ENCODE peak calls at places on chromosomes 3 and 15, in seven cellular contexts. N is K562, X is HepG2, W is HCT116, Y is SK-N-SH, I is H1, D is GM12878. C is an unnamed sample.

GRCh38 chr3:154384504-154384903 is 45.5 kb downstream of the GPR149 start:
- DNase-seq in I (no peak), X (no peak), Y (no peak), W (no peak), D (no peak), N (no peak), C (no peak)

GRCh38 chr15:36682091-36682490 is 102.7 kb downstream of the CDIN1 start:
- DNase-seq in X (no peak), I (no peak), D (no peak), N (no peak), W (no peak), Y (no peak), C (no peak)

GRCh38 chr15:100082761-100083402 is 258.9 kb downstream of the ADAMTS17 start:
- DNase-seq in X (no peak), Y (no peak), N (no peak), D (no peak), I (no peak), W (no peak), C (no peak)

GRCh38 chr15:65377976-65378366 is at the start of gene IGDCC3:
- DNase-seq in Y (peak), N (no peak), D (no peak), I (no peak), W (no peak), X (peak), C (no peak)

GRCh38 chr3:136753112-136753939 is 1.1 kb upstream of the STAG1 start:
- DNase-seq in N (peak), X (no peak), W (no peak), D (no peak), I (no peak), Y (no peak), C (peak)

GRCh38 chr15:85333132-85333831 is 47.1 kb upstream of the AKAP13 start:
- DNase-seq in N (no peak), W (no peak), D (no peak), X (no peak), I (no peak), Y (no peak), C (no peak)

GRCh38 chr3:151226088-151226563 is 23.1 kb upstream of the GPR171 start:
- DNase-seq in X (peak), N (no peak), D (no peak), I (no peak), W (no peak), Y (no peak), C (no peak)

GRCh38 chr3:115428825-115429224 is 194.5 kb upstream of the GAP43 start:
- DNase-seq in I (no peak), D (no peak), W (no peak), Y (no peak), N (no peak), X (no peak), C (no peak)

GRCh38 chr15:37900286-37901221 is 33.9 kb upstream of the TMCO5A start:
- DNase-seq in X (no peak), Y (no peak), I (no peak), N (no peak), D (no peak), W (no peak), C (no peak)

GRCh38 chr3:130379274-130379673 is 33.8 kb downstream of the COL6A5 start:
- DNase-seq in I (no peak), N (no peak), W (no peak), Y (no peak), D (no peak), X (no peak), C (no peak)

GRCh38 chr15:31392761-31393401 is 66.2 kb downstream of the KLF13 start:
- DNase-seq in W (no peak), D (no peak), Y (no peak), N (peak), X (no peak), I (no peak), C (no peak)

GRCh38 chr3:182516597-182517336 is 276.5 kb upstream of the ATP11B start:
- DNase-seq in N (no peak), W (no peak), I (no peak), Y (no peak), D (peak), X (no peak), C (no peak)

GRCh38 chr3:122694966-122695365 is 14.3 kb downstream of the PARP14 start:
- DNase-seq in N (no peak), D (peak), W (no peak), I (no peak), X (no peak), Y (no peak), C (no peak)

GRCh38 chr3:128787256-128788253 is 61.6 kb downstream of the RAB7A start:
- DNase-seq in W (peak), D (no peak), N (peak), X (peak), Y (peak), I (no peak), C (peak)

GRCh38 chr3:141271279-141272033 is 39.8 kb downstream of the PXYLP1 start:
- DNase-seq in X (peak), W (no peak), N (no peak), Y (no peak), I (no peak), D (no peak), C (no peak)

GRCh38 chr15:99443056-99443756 is 122.6 kb upstream of the MEF2A start:
- DNase-seq in I (no peak), X (no peak), W (no peak), D (no peak), Y (peak), N (no peak), C (no peak)

GRCh38 chr3:194285024-194285858 is 65.9 kb downstream of the CPN2 start:
- DNase-seq in D (no peak), Y (no peak), N (no peak), X (no peak), W (no peak), I (no peak), C (no peak)

GRCh38 chr3:16516695-16517481 is 3.4 kb upstream of the RFTN1 start:
- DNase-seq in W (no peak), Y (peak), N (no peak), D (no peak), I (no peak), X (peak), C (peak)

GRCh38 chr3:74375653-74376052 is 238.8 kb downstream of the CNTN3 start:
- DNase-seq in Y (no peak), W (no peak), N (no peak), X (no peak), I (no peak), D (no peak), C (no peak)

GRCh38 chr3:89467886-89468479 is 360.6 kb downstream of the EPHA3 start:
- DNase-seq in X (no peak), N (no peak), Y (no peak), W (no peak), D (no peak), I (no peak), C (no peak)

GRCh38 chr3:61018807-61019206 is 232.4 kb downstream of the FHIT start:
- DNase-seq in N (no peak), X (no peak), I (no peak), Y (no peak), D (no peak), W (no peak), C (no peak)

GRCh38 chr3:195549931-195550519 is 6.9 kb upstream of the PPP1R2 start:
- DNase-seq in X (peak), W (no peak), I (no peak), Y (no peak), D (peak), N (no peak), C (no peak)

GRCh38 chr3:62371032-62371734 is 2.2 kb downstream of the FEZF2 start:
- DNase-seq in I (no peak), D (no peak), W (no peak), Y (peak), X (no peak), N (no peak), C (no peak)

GRCh38 chr3:45124379-45124778 is 21.8 kb downstream of the CDCP1 start:
- DNase-seq in I (no peak), X (no peak), W (no peak), Y (no peak), D (no peak), N (no peak), C (no peak)

GRCh38 chr3:17162116-17162515 is 277.4 kb downstream of the PLCL2 start:
- DNase-seq in N (no peak), Y (no peak), D (no peak), I (no peak), W (no peak), X (no peak), C (no peak)

GRCh38 chr3:158347966-158348365 is 223.0 kb upstream of the MLF1 start:
- DNase-seq in W (no peak), D (no peak), I (no peak), N (no peak), Y (no peak), X (no peak), C (no peak)

GRCh38 chr15:74226761-74227540 is 9.2 kb upstream of the CCDC33 start:
- DNase-seq in N (no peak), W (no peak), I (no peak), X (no peak), D (no peak), Y (no peak), C (no peak)

GRCh38 chr15:58453931-58454793 is 22.4 kb downstream of the LIPC start:
- DNase-seq in D (no peak), N (no peak), I (no peak), W (no peak), X (no peak), Y (no peak), C (no peak)
- TF ChIP-seq JUND in D (no peak), N (no peak), I (no peak), W (no peak), X (no peak), Y (no peak), C (no peak)

DNA sequence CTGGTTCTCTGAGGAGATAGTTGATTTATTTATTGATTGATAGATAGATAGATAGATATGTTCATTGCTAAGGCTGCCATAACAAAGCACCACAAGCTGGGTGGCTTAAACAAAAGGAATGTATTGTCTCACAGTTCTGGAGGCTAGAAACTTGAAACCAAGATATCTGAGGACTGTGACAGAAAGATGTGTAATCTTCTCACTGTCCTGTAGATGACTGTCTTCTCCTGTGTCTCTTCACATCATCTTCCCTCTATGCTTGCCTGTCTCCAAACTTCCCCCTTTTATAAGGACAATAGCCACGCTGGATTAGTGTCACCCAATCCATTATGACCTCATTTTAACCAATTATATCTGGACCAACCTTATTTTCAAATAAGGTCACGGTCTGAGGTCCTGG is 41.0 kb downstream of the GNB4 start:
- DNase-seq in N (no peak), Y (no peak), W (no peak), X (no peak), I (no peak), D (no peak), C (peak)
- TF ChIP-seq JUND in N (no peak), Y (no peak), W (no peak), X (no peak), I (no peak), D (no peak), C (no peak)

GRCh38 chr3:117619805-117620204 is 910.2 kb downstream of the TUSC7 start:
- DNase-seq in I (no peak), D (no peak), W (no peak), X (no peak), Y (no peak), N (no peak), C (no peak)

GRCh38 chr3:117618462-117618861 is 908.9 kb downstream of the TUSC7 start:
- DNase-seq in Y (no peak), X (no peak), W (no peak), N (no peak), D (no peak), I (no peak), C (no peak)

GRCh38 chr3:117626577-117626976 is 917.0 kb downstream of the TUSC7 start:
- DNase-seq in D (no peak), N (no peak), X (no peak), Y (no peak), I (no peak), W (no peak), C (no peak)

GRCh38 chr3:117624424-117624823 is 914.8 kb downstream of the TUSC7 start:
- DNase-seq in I (no peak), Y (no peak), X (no peak), W (no peak), D (no peak), N (no peak), C (no peak)

GRCh38 chr3:117622130-117622841 is 912.7 kb downstream of the TUSC7 start:
- DNase-seq in I (no peak), N (no peak), Y (no peak), W (no peak), X (no peak), D (no peak), C (no peak)
- TF ChIP-seq JUND in I (no peak), N (no peak), Y (peak), W (no peak), X (no peak), D (no peak), C (no peak)

DNA sequence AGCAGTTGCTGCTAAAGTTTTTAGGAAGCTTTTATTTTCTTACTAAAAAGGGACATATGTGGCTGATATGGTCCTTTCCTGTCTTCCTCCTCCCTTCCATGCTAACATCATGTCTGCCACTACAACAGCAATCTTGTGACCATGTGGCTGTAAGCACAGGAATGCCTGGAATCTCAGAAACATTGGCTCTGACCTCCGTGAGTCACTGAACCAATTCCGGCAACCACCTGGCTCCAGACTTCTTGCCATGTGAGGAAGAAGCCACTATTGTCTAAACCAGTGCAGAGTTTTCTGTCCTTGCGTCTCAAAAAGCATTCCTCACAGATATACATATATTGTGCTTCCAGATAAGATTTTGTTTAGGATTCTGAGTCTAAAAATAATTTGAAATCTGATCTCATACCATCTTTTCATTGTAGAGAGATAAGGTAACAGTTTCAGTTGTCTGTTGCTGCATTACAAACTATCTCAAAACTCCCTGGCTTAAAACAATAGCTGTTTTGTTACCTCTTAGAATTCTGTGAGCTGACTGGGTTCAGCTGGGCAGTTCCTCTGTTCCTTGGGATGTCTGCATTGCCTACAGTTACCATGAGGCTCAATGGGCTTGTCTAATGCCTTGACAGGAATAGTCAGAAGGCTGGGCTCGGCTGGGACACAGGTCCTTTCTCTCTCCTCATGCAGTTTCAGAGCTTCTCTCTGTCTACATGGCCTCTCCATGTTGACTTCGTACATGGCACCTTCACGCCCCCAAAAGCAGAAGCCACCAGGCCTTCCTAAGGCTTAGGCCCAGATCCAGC is 77.3 kb upstream of the MAGI1 start:
- DNase-seq in Y (peak), X (peak), W (peak), D (no peak), N (no peak), I (peak), C (peak)
- TF ChIP-seq JUND in Y (peak), X (no peak), W (peak), D (no peak), N (no peak), I (peak), C (no peak)

DNA sequence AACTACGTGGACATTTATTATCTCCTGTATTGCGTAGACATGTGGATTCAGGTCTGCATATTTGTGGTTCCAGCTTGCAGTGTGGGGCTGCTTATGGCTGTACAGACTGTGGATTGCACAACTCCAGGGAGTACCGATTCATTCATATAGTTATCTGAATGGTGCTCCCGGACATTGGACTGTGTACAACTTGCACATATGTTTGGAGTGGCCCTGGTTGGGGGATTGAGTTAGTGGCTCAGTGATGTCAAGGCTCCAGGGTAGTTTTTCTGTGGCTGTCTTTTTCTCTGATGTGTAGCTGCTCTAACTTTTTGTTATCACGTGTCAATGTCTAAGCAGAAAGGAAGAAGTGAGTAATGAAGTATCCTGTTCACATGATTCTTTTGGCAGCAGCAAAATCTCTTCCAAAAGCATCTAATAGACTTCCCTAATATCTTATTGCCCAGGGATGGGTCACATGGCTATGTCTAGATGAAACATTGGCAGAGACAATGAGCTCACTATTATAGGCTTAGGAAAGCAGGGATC is 15.8 kb downstream of the ST3GAL6 start:
- DNase-seq in D (no peak), N (no peak), I (no peak), Y (no peak), W (no peak), X (peak), C (no peak)
- TF ChIP-seq JUND in D (no peak), N (no peak), I (no peak), Y (no peak), W (no peak), X (no peak), C (no peak)

GRCh38 chr15:98308117-98308516 is 340.2 kb upstream of the IGF1R start:
- DNase-seq in I (no peak), D (no peak), W (no peak), N (no peak), Y (no peak), X (no peak), C (no peak)
- TF ChIP-seq JUND in I (no peak), D (no peak), W (no peak), N (no peak), Y (no peak), X (no peak), C (no peak)

GRCh38 chr15:60804551-60804950 is 325.6 kb upstream of the ICE2 start:
- DNase-seq in D (no peak), I (no peak), X (no peak), Y (no peak), W (no peak), N (no peak), C (no peak)

GRCh38 chr15:60801336-60801735 is 322.4 kb upstream of the ICE2 start:
- DNase-seq in X (no peak), I (no peak), D (no peak), W (no peak), Y (no peak), N (no peak), C (no peak)

GRCh38 chr15:60803059-60803458 is 324.1 kb upstream of the ICE2 start:
- DNase-seq in X (no peak), Y (no peak), N (no peak), D (no peak), W (no peak), I (no peak), C (no peak)

GRCh38 chr15:60809375-60809774 is 330.4 kb upstream of the ICE2 start:
- DNase-seq in I (no peak), W (no peak), D (no peak), N (no peak), Y (no peak), X (no peak), C (no peak)

DNA sequence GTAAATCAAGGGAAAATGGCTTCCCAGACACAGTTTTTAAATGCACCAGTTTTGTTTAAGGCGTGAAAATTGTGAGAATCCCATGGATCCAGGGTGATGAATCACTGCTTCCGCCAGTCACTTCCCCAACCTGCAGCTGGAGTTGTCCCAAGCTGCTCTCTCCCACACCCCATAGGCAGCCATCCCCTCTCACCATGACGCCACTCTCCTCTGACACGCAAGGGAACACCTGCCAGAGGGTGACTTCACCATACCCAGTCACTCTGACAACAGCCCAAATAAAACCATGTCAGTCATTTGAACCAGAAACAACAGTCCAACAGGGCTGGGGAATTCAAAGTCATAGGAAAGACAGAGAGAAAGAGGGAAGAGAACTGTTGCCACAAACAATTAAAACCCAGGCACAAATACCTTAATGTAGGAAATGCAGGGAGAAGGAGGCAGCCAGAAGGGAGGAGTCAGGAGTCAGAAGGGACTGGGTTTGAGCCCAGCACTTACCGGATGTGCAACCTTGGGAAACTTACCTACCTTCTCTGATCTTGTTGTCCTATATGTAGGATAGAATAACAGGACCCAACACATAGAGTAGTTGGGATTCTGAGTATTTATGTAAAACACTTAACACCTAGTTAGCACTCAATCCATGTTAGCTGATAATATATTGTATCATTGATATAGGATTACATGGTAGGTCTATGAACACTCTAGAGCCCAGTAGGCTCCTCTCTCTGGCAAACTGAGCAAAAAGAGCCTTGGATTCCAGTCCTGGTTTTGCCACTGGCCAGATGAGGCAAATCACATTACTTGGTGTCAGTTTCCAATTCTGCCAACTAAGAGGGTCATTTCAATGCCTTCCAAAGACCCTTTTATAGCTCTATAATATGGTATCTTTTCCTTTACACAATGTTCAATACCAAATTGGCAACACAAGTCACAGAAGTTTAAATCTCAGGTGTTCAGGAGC is 326.3 kb upstream of the ICE2 start:
- DNase-seq in Y (no peak), D (no peak), N (no peak), I (peak), X (no peak), W (no peak), C (no peak)
- TF ChIP-seq JUND in Y (no peak), D (no peak), N (no peak), I (peak), X (no peak), W (no peak), C (no peak)